ENCODE peak calls at places on chromosomes 6 and 20, in four cellular contexts. J is HCT116, K is K562, T is HepG2. H is an unnamed sample.
A peak's percentile ranks its signal among the peaks of the same experiment; 100 is the strongest.

GRCh38 chr6:63525186-63525878 is 46.9 kb upstream of the LOC128125822 start:
- DNase-seq in J (peak; percentile 37), K (peak; percentile 8), T (no peak), H (no peak)

GRCh38 chr6:119384444-119384843 is 34.9 kb upstream of the MAN1A1 start:
- DNase-seq in J (no peak), K (no peak), T (no peak), H (no peak)

GRCh38 chr6:19812512-19813119 is 24.6 kb upstream of the ID4 start:
- DNase-seq in J (peak; percentile 38), K (peak; percentile 31), T (peak; percentile 67), H (no peak)

GRCh38 chr6:17971128-17972073 is 16.0 kb downstream of the KIF13A start:
- DNase-seq in J (peak; percentile 35), K (no peak), T (no peak), H (no peak)

GRCh38 chr20:62943396-62943795 is 5.4 kb downstream of the GID8 start:
- DNase-seq in J (no peak), K (no peak), T (no peak), H (no peak)

GRCh38 chr6:122576888-122577287 is 33.3 kb upstream of the PKIB start:
- DNase-seq in J (no peak), K (no peak), T (no peak), H (no peak)

GRCh38 chr6:97294451-97294850 is 11.4 kb upstream of the MMS22L start:
- DNase-seq in J (no peak), K (no peak), T (no peak), H (no peak)

GRCh38 chr6:72042088-72042487 is 155.7 kb downstream of the RIMS1 start:
- DNase-seq in J (no peak), K (no peak), T (no peak), H (peak; percentile 7)

DNA sequence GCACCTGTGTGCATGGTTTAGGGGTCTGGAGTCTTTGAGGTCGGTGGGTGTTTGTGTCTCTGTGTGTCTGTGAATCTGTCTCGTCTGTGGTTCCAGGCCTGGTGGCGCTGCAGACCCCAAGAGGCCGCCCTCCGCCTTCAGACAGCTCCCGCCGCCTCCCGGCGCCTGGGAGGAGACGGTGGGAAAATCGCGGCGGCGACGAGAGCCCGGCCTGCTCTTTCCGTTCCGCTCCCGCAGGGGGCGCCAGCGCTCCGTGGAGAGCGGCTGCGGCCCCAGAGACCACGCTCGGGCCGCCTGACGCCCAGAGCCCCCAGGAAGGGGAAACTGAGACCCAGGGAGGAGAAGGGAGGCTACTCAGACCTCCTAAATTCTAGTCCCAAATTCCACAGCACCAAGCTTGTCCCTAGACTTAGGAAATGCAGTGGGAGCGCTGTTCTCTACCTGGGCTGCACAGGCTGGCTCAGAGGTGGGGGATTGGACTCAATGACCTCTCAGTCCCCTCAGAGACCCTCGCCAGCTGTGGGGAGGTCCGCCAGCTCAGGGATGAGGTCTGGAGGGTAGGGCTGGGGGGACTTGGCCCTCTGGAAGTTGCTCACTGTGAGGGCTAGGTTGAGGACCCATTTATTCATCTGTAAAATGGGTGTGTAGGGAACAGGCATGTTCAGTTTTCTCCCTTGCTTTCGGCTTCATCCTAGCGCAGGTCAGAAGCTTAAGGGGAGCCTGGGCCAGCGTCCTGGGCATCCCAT is 36.9 kb upstream of the BLCAP start:
- DNase-seq in J (no peak), K (peak; percentile 82), T (peak; percentile 30), H (no peak)
- TF ChIP-seq SIN3A in J (no peak), K (no peak), T (no peak), H (no peak)

GRCh38 chr6:9248125-9248524 is 812.8 kb upstream of the SLC35B3 start:
- DNase-seq in J (no peak), K (no peak), T (no peak), H (no peak)

GRCh38 chr6:9254251-9254650 is 818.9 kb upstream of the SLC35B3 start:
- DNase-seq in J (no peak), K (no peak), T (no peak), H (no peak)

GRCh38 chr6:9252784-9253183 is 817.4 kb upstream of the SLC35B3 start:
- DNase-seq in J (no peak), K (no peak), T (no peak), H (no peak)

GRCh38 chr6:9250852-9251251 is 815.5 kb upstream of the SLC35B3 start:
- DNase-seq in J (peak; percentile 63), K (no peak), T (peak; percentile 16), H (peak; percentile 67)
- TF ChIP-seq CTCF in J (peak; percentile 78), K (no peak), T (peak; percentile 82), H (peak; percentile 88)

GRCh38 chr6:2162089-2162465 is 83.3 kb downstream of the GMDS start:
- DNase-seq in J (peak; percentile 32), K (no peak), T (no peak), H (no peak)
- TF ChIP-seq TCF7L2 in J (no peak), K (no peak), T (no peak), H (no peak)

GRCh38 chr6:25340854-25341552 is 61.8 kb downstream of the CARMIL1 start:
- DNase-seq in J (no peak), K (no peak), T (no peak), H (no peak)
- TF ChIP-seq SIN3A in J (no peak), K (no peak), T (no peak), H (no peak)

DNA sequence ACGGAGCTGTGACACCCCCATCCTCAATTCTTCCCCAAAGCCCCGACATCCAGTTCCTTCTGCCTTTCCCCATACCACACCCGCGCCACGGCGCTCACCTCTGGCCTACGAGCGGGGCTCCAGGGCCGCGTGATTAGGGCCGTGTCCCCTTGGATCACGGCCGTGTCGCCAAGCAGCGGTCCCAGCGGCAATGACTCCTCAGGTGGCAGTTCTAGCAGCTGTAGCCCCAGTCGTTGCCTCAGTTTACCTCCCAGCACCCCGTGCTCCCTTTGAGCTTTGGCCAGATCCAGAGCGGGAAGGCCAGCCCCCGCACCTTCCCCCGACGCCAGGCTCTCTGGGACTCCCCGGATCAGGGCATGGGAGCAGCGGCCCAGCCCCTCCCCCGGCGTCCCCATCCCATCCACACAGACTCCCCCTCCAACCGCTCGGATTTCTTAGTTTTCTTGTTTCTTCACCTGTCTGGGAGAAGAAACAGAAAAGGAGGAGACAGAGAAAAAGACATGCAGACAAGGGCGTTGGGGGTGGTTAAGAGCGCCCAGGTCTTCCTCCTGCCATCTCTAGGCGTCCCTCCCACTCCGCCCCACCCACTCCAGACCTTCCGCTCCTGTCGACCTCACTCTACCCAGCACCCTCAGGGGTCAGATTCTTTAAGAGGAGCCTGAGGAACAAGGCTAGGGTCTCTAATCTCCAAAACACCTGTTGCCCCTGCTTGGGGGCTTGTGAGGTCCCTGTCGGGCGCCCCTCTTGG is at the start of gene DDAH2:
- DNase-seq in J (no peak), K (peak; percentile 59), T (no peak), H (no peak)
- TF ChIP-seq CTCF in J (no peak), K (no peak), T (no peak), H (no peak)

DNA sequence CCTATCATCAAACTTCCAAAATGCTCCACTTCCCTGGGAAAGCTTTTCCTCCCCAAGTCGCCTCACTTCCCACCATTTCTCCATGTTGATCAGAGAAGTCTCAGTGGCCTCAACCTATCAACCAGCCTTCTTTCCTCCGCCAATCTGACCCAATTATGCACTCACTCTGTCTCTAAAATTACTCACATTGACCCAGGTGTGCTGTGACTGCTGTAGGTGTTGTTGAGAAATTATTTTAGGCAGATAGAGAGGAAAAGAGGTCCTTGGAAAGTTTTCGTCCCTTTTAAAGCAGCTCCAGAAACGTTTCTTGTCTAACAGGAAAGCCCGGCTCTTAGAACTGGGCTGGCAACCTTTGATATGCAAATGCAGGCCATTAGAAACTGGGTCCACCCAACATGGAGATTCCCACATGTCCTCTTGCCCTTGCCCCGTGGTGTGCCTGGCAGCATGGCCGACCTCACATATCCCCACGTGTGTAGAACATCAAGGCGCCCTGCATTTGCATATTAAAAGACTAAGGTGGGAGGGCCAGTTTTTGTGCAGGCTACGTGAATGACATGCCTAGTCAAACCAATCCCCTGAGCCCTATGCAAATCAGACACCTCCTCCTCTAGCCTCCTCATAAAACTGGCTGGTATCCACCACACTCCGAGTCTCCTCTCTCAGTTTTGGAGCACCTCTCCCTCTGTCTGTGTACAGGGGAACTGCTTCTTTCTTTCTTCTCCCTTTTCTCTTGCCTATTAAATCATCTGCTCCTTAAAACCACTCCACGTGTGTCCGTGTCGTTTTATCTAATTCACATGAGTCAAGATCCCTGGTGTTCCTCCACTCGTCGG is 12.9 kb downstream of the IPCEF1 start:
- DNase-seq in J (peak; percentile 24), K (peak; percentile 31), T (no peak), H (no peak)
- TF ChIP-seq TCF7L2 in J (no peak), K (no peak), T (no peak), H (no peak)

DNA sequence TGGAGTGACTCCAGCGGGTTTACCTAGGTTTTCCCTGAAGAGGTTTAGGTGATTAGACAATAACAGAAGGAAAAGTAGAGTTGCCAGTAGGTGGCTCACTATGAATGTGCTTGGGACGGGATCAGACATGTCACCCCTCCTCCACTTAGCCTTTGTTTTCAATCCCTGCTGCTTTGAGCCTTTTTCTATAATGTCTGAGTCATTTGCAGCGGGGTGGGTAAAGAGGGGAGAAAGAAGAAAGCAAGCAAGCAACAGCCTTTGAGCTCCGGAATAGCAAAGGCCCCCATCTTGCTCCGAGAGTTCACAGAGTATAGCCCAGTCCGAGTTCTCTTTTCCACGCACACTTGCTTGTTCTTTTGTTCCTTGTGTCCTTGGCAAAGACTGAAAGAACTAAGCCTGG is 129.1 kb downstream of the PACRG start:
- DNase-seq in J (peak; percentile 29), K (no peak), T (peak; percentile 64), H (peak; percentile 20)
- TF ChIP-seq SIN3A in J (no peak), K (no peak), T (no peak), H (no peak)